ENCODE peak calls at places on chromosomes 16 and 17, in four cellular contexts. S is astrocyte of the spinal cord, V is fibroblast of lung, D is sigmoid colon. M is an unnamed sample.

GRCh38 chr17:82238562-82239201 is 9.8 kb downstream of the SLC16A3 start:
- DNase-seq in S (peak), V (peak), D (peak), M (peak)

GRCh38 chr16:68264128-68265077 is at the start of gene SLC7A6:
- DNase-seq in S (peak), V (peak), D (peak), M (peak)

GRCh38 chr17:51486091-51486490 is 225.7 kb downstream of the UTP18 start:
- DNase-seq in S (no peak), V (no peak), D (no peak), M (no peak)

GRCh38 chr17:7590743-7591142 is 849 bp upstream of the SOX15 start:
- DNase-seq in S (peak), V (peak), D (no peak), M (peak)

GRCh38 chr16:30985401-30986128 is 558 bp downstream of the HSD3B7 start:
- DNase-seq in S (no peak), V (no peak), D (no peak), M (no peak)

GRCh38 chr17:65020284-65020683 is 36.3 kb downstream of the GNA13 start:
- DNase-seq in S (peak), V (peak), D (no peak), M (peak)

GRCh38 chr17:34420254-34420766 is 57.3 kb upstream of the CCL1 start:
- DNase-seq in S (peak), V (peak), D (peak), M (peak)

GRCh38 chr16:29899516-29900101 is at the start of gene SEZ6L2:
- DNase-seq in S (peak), V (peak), D (no peak), M (peak)

GRCh38 chr17:2954898-2955445 is 108.4 kb downstream of the OR1D5 start:
- DNase-seq in S (peak), V (peak), D (peak), M (peak)

GRCh38 chr17:38746893-38747384 is 1.2 kb downstream of the PCGF2 start:
- DNase-seq in S (no peak), V (no peak), D (no peak), M (no peak)

GRCh38 chr17:38746004-38746892 is 1.9 kb downstream of the PCGF2 start:
- DNase-seq in S (no peak), V (no peak), D (no peak), M (no peak)

GRCh38 chr17:38749222-38750043 is 1.3 kb upstream of the PCGF2 start:
- DNase-seq in S (peak), V (peak), D (peak), M (peak)

GRCh38 chr17:38748329-38749221 is at the start of gene PCGF2:
- DNase-seq in S (peak), V (peak), D (peak), M (peak)

GRCh38 chr17:38747385-38748328 is 479 bp downstream of the PCGF2 start:
- DNase-seq in S (no peak), V (no peak), D (no peak), M (no peak)
- TF ChIP-seq CTCF in S (no peak), V (no peak), D (no peak), M (no peak)

GRCh38 chr17:80476877-80477646 is 655 bp upstream of the NPTX1 start:
- DNase-seq in S (no peak), V (no peak), D (no peak), M (no peak)

GRCh38 chr17:80479246-80479566 is 2.8 kb upstream of the NPTX1 start:
- DNase-seq in S (no peak), V (no peak), D (no peak), M (no peak)

GRCh38 chr17:80475949-80476876 is at the start of gene NPTX1:
- DNase-seq in S (no peak), V (no peak), D (no peak), M (peak)

GRCh38 chr17:80478487-80479245 is 2.3 kb upstream of the NPTX1 start:
- DNase-seq in S (no peak), V (no peak), D (no peak), M (no peak)

GRCh38 chr17:80477647-80478478 is 1.5 kb upstream of the NPTX1 start:
- DNase-seq in S (peak), V (peak), D (peak), M (peak)
- TF ChIP-seq CTCF in S (peak), V (peak), D (peak), M (peak)

GRCh38 chr16:47113130-47113529 is 30.6 kb downstream of the NETO2 start:
- DNase-seq in S (no peak), V (no peak), D (no peak), M (no peak)

GRCh38 chr16:47109361-47109760 is 34.4 kb downstream of the NETO2 start:
- DNase-seq in S (no peak), V (no peak), D (no peak), M (no peak)

DNA sequence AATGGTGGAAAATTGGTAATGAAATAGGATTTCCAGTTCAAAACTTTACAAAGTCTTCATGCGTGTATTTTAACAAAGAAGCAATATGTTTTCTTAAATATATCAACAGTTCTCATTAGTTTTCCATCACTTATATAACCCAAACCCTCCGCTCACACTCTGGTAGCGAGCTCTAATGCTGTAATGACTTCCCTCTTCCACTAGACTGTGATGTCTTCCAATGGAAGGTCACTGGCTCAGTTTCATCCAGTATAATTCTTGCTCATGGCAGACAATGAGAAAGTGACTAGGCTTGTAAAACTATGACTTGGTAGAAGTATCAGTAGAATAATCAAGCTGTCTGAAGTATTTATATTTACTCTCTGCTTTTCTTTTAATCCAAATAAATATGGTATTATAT is 32.8 kb downstream of the NETO2 start:
- DNase-seq in S (no peak), V (no peak), D (no peak), M (no peak)
- TF ChIP-seq CTCF in S (no peak), V (no peak), D (no peak), M (no peak)

GRCh38 chr16:80837421-80838263 is 33.2 kb upstream of the CDYL2 start:
- DNase-seq in S (no peak), V (no peak), D (no peak), M (no peak)
- TF ChIP-seq CTCF in S (no peak), V (no peak), D (no peak), M (no peak)

DNA sequence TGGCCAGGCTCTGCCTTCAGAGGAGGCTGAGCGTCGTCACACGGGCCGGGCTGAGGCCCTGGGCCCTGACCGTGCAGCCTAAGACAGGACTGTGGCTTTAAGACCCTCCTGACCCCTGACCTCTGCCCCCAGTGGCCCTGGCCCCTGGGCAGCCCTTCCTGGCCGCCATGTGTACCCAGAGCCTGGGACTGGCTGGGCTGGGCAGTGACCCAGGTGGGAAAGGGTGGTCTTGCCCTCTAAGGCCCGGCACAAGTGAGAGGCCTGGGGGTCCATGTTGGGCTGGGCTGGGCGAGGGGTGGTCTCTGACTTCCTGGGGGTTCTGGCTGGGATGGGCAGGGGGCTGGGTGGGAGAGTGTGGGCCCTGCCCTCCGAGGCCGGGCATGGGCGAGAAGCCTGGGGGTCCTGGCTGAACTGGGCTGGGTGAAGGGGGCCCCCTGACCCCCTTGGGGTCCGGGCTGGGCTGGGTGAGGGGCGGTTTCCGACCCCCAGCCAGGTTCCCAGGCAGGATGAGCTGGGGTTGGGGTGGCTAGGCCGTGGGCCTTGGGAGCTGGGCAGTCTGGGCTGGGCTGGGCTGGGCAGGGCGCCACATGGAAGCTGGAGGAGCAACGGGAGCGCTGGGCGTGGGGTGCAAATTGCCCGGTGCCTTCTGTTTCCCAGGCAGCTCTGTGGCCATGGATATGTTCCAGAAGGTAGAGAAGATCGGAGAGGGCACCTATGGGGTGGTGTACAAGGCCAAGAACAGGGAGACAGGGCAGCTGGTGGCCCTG is at the start of gene CDK3:
- DNase-seq in S (no peak), V (no peak), D (no peak), M (no peak)
- TF ChIP-seq CTCF in S (no peak), V (no peak), D (no peak), M (no peak)

DNA sequence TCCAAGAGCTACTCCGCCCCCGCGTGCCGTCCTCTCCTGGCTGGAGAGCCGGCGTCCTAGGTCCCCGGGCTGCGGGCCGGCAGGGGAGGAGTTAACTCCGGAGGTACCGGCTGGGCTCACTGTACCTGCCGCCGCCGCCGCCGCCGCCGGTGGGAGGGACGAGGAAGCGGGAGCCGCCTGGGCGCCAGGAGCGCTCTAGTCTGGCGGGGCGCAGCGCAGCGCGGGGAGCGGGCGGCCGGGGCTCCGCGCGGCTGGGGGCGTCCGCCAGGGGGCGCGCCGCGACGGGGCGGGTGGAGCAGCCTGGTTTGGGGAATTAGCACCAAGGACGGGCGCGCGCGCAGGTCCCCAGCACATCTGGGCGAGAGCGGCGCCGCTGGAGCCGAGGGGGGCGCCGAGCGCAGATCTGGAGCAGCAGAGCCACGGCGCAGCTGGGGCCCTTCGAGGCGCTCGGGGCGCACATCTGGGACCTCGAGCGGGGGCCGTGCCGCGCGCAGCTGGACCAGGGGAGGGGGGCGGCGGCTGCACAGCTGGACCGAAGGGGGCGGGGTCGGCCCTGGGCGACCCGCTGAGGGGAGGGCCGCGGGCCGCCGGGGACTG is at the start of gene NXPH3:
- DNase-seq in S (no peak), V (peak), D (peak), M (peak)
- TF ChIP-seq CTCF in S (peak), V (peak), D (no peak), M (peak)

GRCh38 chr16:83402969-83403368 is 404.8 kb upstream of the HSBP1 start:
- DNase-seq in S (peak), V (peak), D (no peak), M (peak)

GRCh38 chr16:83402160-83402794 is 405.5 kb upstream of the HSBP1 start:
- DNase-seq in S (no peak), V (no peak), D (no peak), M (no peak)

GRCh38 chr16:83397601-83398000 is 410.2 kb upstream of the HSBP1 start:
- DNase-seq in S (no peak), V (no peak), D (no peak), M (no peak)

GRCh38 chr16:83403751-83404150 is 404.0 kb upstream of the HSBP1 start:
- DNase-seq in S (peak), V (no peak), D (no peak), M (peak)

DNA sequence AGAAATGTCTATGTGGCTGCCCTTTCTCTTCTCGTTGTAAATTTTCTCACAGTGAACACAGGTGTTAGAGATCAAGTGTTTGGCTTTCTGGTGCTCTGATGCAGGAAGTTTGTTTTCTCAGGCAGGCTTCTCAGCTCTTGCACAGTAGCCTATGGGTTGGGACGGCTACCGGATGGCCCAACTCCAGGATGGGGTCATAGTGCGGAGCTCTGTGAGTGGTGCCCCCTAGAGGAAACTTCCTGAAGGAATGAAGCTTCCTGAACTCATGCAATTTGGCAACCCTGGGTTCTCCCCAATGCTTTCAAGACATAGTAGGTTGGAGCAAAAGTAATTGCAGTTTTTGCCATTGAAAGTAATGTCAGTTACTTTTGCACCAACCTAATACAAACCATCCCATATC is 407.5 kb upstream of the HSBP1 start:
- DNase-seq in S (no peak), V (peak), D (no peak), M (peak)
- TF ChIP-seq CTCF in S (peak), V (peak), D (no peak), M (peak)

DNA sequence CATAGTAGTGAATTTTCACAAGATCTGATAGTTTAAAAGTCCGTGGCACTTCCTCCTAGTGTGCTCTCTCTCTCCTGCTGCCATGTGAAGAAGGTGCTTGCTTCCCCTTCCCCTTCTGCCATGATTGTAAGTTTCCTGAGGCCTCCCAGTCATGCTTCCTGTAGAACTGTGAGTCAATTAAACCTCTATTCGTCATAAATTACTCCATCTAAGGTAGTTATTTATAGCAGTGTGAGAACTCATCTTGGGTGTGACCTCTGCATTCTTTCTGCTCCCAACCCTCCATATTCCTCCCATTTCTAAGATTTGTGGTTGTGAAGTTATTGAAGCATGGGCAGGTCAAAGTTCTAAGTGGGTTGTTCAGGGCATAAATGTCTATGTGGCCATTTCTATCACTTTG is 62.1 kb upstream of the ADAMTS18 start:
- DNase-seq in S (no peak), V (no peak), D (no peak), M (peak)
- TF ChIP-seq CTCF in S (no peak), V (no peak), D (no peak), M (no peak)

GRCh38 chr17:5668557-5669138 is 84.3 kb upstream of the NLRP1 start:
- DNase-seq in S (no peak), V (no peak), D (no peak), M (no peak)

GRCh38 chr17:5669191-5669590 is 84.9 kb upstream of the NLRP1 start:
- DNase-seq in S (no peak), V (no peak), D (no peak), M (no peak)

GRCh38 chr17:5665164-5665563 is 80.9 kb upstream of the NLRP1 start:
- DNase-seq in S (no peak), V (no peak), D (no peak), M (no peak)

GRCh38 chr17:5672141-5672540 is 87.8 kb upstream of the NLRP1 start:
- DNase-seq in S (no peak), V (no peak), D (no peak), M (no peak)

GRCh38 chr17:5667871-5668270 is 83.6 kb upstream of the NLRP1 start:
- DNase-seq in S (no peak), V (no peak), D (no peak), M (no peak)
- TF ChIP-seq CTCF in S (peak), V (no peak), D (no peak), M (no peak)

M was measured in choroid plexus epithelial cell.